ENCODE peak calls at places on chromosome X, in five cellular contexts. One of them, this sample, is unnamed.

GRCh38 chrX:34918091-34918736 is 24.4 kb upstream of the FAM47B start:
- DNase-seq in HCT116: no peak
- DNase-seq in GM23338: no peak
- DNase-seq in HepG2: no peak
- DNase-seq in H1: no peak
- DNase-seq in this sample: no peak

GRCh38 chrX:136065044-136065671 is 79.9 kb downstream of the SLC9A6 start:
- DNase-seq in HepG2: peak; percentile 42
- DNase-seq in HCT116: no peak
- DNase-seq in GM23338: no peak
- DNase-seq in H1: no peak
- DNase-seq in this sample: peak; percentile 84

GRCh38 chrX:112368371-112368770 is 285.8 kb upstream of the TRPC5 start:
- DNase-seq in H1: no peak
- DNase-seq in HCT116: no peak
- DNase-seq in GM23338: peak; percentile 33
- DNase-seq in HepG2: no peak
- DNase-seq in this sample: no peak

GRCh38 chrX:12013220-12013619 is 125.1 kb upstream of the FRMPD4 start:
- DNase-seq in HCT116: no peak
- DNase-seq in H1: no peak
- DNase-seq in GM23338: no peak
- DNase-seq in HepG2: no peak
- DNase-seq in this sample: peak; percentile 27

GRCh38 chrX:133171962-133172708 is 46.0 kb downstream of the TFDP3 start:
- DNase-seq in GM23338: peak; percentile 33
- DNase-seq in HCT116: peak; percentile 22
- DNase-seq in H1: no peak
- DNase-seq in HepG2: no peak
- DNase-seq in this sample: peak; percentile 1

GRCh38 chrX:17355976-17356375 is 19.0 kb upstream of the NHS start:
- DNase-seq in HCT116: no peak
- DNase-seq in HepG2: no peak
- DNase-seq in H1: no peak
- DNase-seq in GM23338: peak; percentile 24
- DNase-seq in this sample: no peak

GRCh38 chrX:102934624-102935023 is 2.4 kb upstream of the RAB40AL start:
- DNase-seq in GM23338: peak; percentile 41
- DNase-seq in H1: no peak
- DNase-seq in HepG2: peak; percentile 3
- DNase-seq in HCT116: no peak
- DNase-seq in this sample: peak; percentile 18

GRCh38 chrX:37776283-37776986 is 3.4 kb upstream of the CYBB start:
- DNase-seq in GM23338: no peak
- DNase-seq in HCT116: no peak
- DNase-seq in H1: no peak
- DNase-seq in HepG2: no peak
- DNase-seq in this sample: no peak

GRCh38 chrX:16239211-16239610 is 71.9 kb downstream of the MAGEB17 start:
- DNase-seq in H1: no peak
- DNase-seq in HepG2: no peak
- DNase-seq in HCT116: peak; percentile 35
- DNase-seq in GM23338: no peak
- DNase-seq in this sample: no peak

GRCh38 chrX:19350831-19351447 is 7.2 kb downstream of the PDHA1 start:
- DNase-seq in HCT116: no peak
- DNase-seq in H1: no peak
- DNase-seq in HepG2: no peak
- DNase-seq in GM23338: no peak
- DNase-seq in this sample: no peak

GRCh38 chrX:72142931-72143709 is 11.4 kb upstream of the RTL5 start:
- DNase-seq in H1: no peak
- DNase-seq in HCT116: no peak
- DNase-seq in HepG2: no peak
- DNase-seq in GM23338: no peak
- DNase-seq in this sample: no peak

GRCh38 chrX:78104447-78105176 is 564 bp downstream of the PGK1 start:
- DNase-seq in H1: no peak
- DNase-seq in HepG2: peak; percentile 75
- DNase-seq in HCT116: no peak
- DNase-seq in GM23338: peak; percentile 25
- DNase-seq in this sample: peak; percentile 34

GRCh38 chrX:118726887-118727685 is at the start of gene IL13RA1:
- DNase-seq in HCT116: peak; percentile 60
- DNase-seq in HepG2: peak; percentile 93
- DNase-seq in H1: peak; percentile 29
- DNase-seq in GM23338: peak; percentile 89
- DNase-seq in this sample: peak; percentile 86

GRCh38 chrX:115400960-115401359 is 111.4 kb downstream of the LUZP4 start:
- DNase-seq in GM23338: peak; percentile 4
- DNase-seq in H1: no peak
- DNase-seq in HCT116: no peak
- DNase-seq in HepG2: no peak
- DNase-seq in this sample: no peak

GRCh38 chrX:70262952-70263567 is 3.1 kb upstream of the P2RY4 start:
- DNase-seq in H1: peak; percentile 25
- DNase-seq in HepG2: peak; percentile 23
- DNase-seq in GM23338: peak; percentile 75
- DNase-seq in HCT116: no peak
- DNase-seq in this sample: peak; percentile 9

GRCh38 chrX:81195712-81196111 is 6.0 kb downstream of the HMGN5 start:
- DNase-seq in H1: no peak
- DNase-seq in HCT116: peak; percentile 33
- DNase-seq in GM23338: peak; percentile 75
- DNase-seq in HepG2: peak; percentile 27
- DNase-seq in this sample: peak; percentile 58

GRCh38 chrX:22004866-22005265 is 27.3 kb upstream of the PHEX start:
- DNase-seq in HCT116: no peak
- DNase-seq in HepG2: no peak
- DNase-seq in H1: no peak
- DNase-seq in GM23338: no peak
- DNase-seq in this sample: no peak

GRCh38 chrX:52422884-52423283 is 54.1 kb downstream of the XAGE2 start:
- DNase-seq in GM23338: no peak
- DNase-seq in HCT116: no peak
- DNase-seq in HepG2: no peak
- DNase-seq in H1: no peak
- DNase-seq in this sample: no peak

GRCh38 chrX:30302957-30303356 is 6.2 kb downstream of the NR0B1 start:
- DNase-seq in GM23338: no peak
- DNase-seq in HCT116: no peak
- DNase-seq in HepG2: no peak
- DNase-seq in H1: no peak
- DNase-seq in this sample: no peak

GRCh38 chrX:9252182-9252581 is 212.7 kb upstream of the TBL1X start:
- DNase-seq in H1: peak; percentile 3
- DNase-seq in GM23338: peak; percentile 34
- DNase-seq in HCT116: no peak
- DNase-seq in HepG2: no peak
- DNase-seq in this sample: no peak

GRCh38 chrX:46341767-46342322 is 203.4 kb downstream of the ZNF674 start:
- DNase-seq in HepG2: no peak
- DNase-seq in HCT116: no peak
- DNase-seq in H1: no peak
- DNase-seq in GM23338: no peak
- DNase-seq in this sample: peak; percentile 72

GRCh38 chrX:119605739-119606507 is at the start of gene NKRF:
- DNase-seq in HepG2: peak; percentile 82
- DNase-seq in H1: peak; percentile 56
- DNase-seq in GM23338: peak; percentile 90
- DNase-seq in HCT116: no peak
- DNase-seq in this sample: peak; percentile 92

GRCh38 chrX:36957425-36958328 is 50.5 kb upstream of the FAM47C start:
- DNase-seq in HepG2: no peak
- DNase-seq in GM23338: peak; percentile 60
- DNase-seq in HCT116: no peak
- DNase-seq in H1: no peak
- DNase-seq in this sample: peak; percentile 1

GRCh38 chrX:8663325-8663724 is 68.6 kb downstream of the ANOS1 start:
- DNase-seq in HepG2: no peak
- DNase-seq in HCT116: no peak
- DNase-seq in GM23338: no peak
- DNase-seq in H1: no peak
- DNase-seq in this sample: peak; percentile 16

GRCh38 chrX:100649550-100650356 is 5.8 kb downstream of the SRPX2 start:
- DNase-seq in GM23338: no peak
- DNase-seq in HepG2: peak; percentile 90
- DNase-seq in HCT116: no peak
- DNase-seq in H1: no peak
- DNase-seq in this sample: peak; percentile 93

GRCh38 chrX:96387801-96388200 is 296.8 kb upstream of the DIAPH2 start:
- DNase-seq in H1: no peak
- DNase-seq in HepG2: no peak
- DNase-seq in GM23338: no peak
- DNase-seq in HCT116: no peak
- DNase-seq in this sample: no peak

GRCh38 chrX:9628779-9629493 is 136.7 kb downstream of the GPR143 start:
- DNase-seq in HepG2: no peak
- DNase-seq in H1: no peak
- DNase-seq in GM23338: no peak
- DNase-seq in HCT116: no peak
- DNase-seq in this sample: no peak

GRCh38 chrX:46642145-46642544 is 68.6 kb downstream of the CHST7 start:
- DNase-seq in GM23338: peak; percentile 36
- DNase-seq in HepG2: peak; percentile 11
- DNase-seq in HCT116: no peak
- DNase-seq in H1: no peak
- DNase-seq in this sample: peak; percentile 42

GRCh38 chrX:53321216-53321942 is 40.0 kb upstream of the IQSEC2 start:
- DNase-seq in GM23338: peak; percentile 22
- DNase-seq in HepG2: no peak
- DNase-seq in HCT116: no peak
- DNase-seq in H1: no peak
- DNase-seq in this sample: no peak

GRCh38 chrX:68758671-68759070 is 70.2 kb upstream of the EFNB1 start:
- DNase-seq in HCT116: no peak
- DNase-seq in H1: no peak
- DNase-seq in GM23338: no peak
- DNase-seq in HepG2: no peak
- DNase-seq in this sample: no peak
- H3K4me2 ChIP-seq in HCT116: no peak overlapping the region
- H3K4me2 ChIP-seq in H1: no peak overlapping the region
- H3K4me2 ChIP-seq in GM23338: no peak overlapping the region
- H3K4me2 ChIP-seq in HepG2: no peak overlapping the region
- H3K4me2 ChIP-seq in this sample: no peak overlapping the region

GRCh38 chrX:2500091-2500680 is 590 bp downstream of the DHRSX start:
- DNase-seq in H1: no peak
- DNase-seq in HepG2: peak; percentile 18
- DNase-seq in GM23338: peak; percentile 64
- DNase-seq in HCT116: no peak
- DNase-seq in this sample: peak; percentile 50

GRCh38 chrX:2498781-2499302 is 1.9 kb downstream of the DHRSX start:
- DNase-seq in H1: no peak
- DNase-seq in GM23338: peak; percentile 49
- DNase-seq in HCT116: no peak
- DNase-seq in HepG2: peak; percentile 65
- DNase-seq in this sample: peak; percentile 20

GRCh38 chrX:2499507-2499906 is 1.3 kb downstream of the DHRSX start:
- DNase-seq in HepG2: no peak
- DNase-seq in GM23338: no peak
- DNase-seq in HCT116: no peak
- DNase-seq in H1: no peak
- DNase-seq in this sample: no peak

GRCh38 chrX:2500681-2501151 is at the start of the genes DHRSX and ZBED1:
- DNase-seq in GM23338: no peak
- DNase-seq in H1: no peak
- DNase-seq in HCT116: no peak
- DNase-seq in HepG2: no peak
- DNase-seq in this sample: no peak

DNA sequence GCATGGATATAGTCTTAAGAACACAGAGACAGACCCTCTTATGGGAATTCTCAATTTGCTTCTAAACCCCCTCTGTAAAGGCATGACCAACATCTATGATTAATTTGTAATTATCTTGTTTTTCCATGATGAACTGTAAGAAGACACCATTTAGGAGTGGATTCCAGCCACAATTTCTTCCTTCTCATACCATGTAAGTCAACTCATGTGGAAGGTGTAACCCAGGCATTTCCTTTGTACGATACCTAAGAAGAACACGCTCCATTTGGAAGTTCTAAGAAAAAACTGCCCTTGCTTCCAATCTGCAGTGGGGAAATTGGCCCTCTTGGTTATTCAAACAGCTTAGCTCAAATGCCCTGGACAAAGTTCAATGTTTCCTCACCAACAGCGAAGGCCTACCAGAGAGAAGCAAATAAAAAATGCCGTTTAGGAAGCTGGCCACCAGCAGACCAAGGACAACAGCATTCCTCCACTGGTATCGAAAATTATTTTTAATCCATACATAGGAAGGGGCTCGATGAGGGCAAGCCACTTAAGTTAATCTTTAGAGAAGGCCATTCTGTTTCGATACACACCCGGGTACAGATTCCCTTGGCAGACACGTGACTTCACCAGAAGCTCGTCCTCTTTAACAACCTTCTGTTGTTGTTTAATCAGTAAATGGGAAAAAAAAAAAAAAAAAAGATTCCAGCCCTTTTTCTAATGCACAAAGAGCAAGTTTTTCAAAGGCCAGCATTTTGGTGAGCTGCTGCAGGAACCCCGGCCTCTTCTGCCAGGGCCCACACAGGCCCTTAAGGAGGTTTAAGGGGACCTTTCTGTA is 2.6 kb downstream of the DHRSX start:
- DNase-seq in GM23338: no peak
- DNase-seq in HCT116: no peak
- DNase-seq in H1: no peak
- DNase-seq in HepG2: peak; percentile 97
- DNase-seq in this sample: peak; percentile 31
- TF ChIP-seq POLR2AphosphoS5 in GM23338: no peak
- TF ChIP-seq POLR2AphosphoS5 in HCT116: no peak
- TF ChIP-seq POLR2AphosphoS5 in H1: no peak
- TF ChIP-seq POLR2AphosphoS5 in HepG2: peak; percentile 38
- TF ChIP-seq POLR2AphosphoS5 in this sample: no peak

GRCh38 chrX:107687445-107687844 is 59.1 kb downstream of the PRPS1 start:
- DNase-seq in H1: no peak
- DNase-seq in HepG2: no peak
- DNase-seq in HCT116: no peak
- DNase-seq in GM23338: no peak
- DNase-seq in this sample: no peak
- H3K4me2 ChIP-seq in H1: no peak overlapping the region
- H3K4me2 ChIP-seq in HepG2: no peak overlapping the region
- H3K4me2 ChIP-seq in HCT116: no peak overlapping the region
- H3K4me2 ChIP-seq in GM23338: no peak overlapping the region
- H3K4me2 ChIP-seq in this sample: peak overlapping the region; percentile 57

GRCh38 chrX:74419861-74420193 is 1.5 kb upstream of the SLC16A2 start:
- DNase-seq in HepG2: no peak
- DNase-seq in H1: no peak
- DNase-seq in GM23338: peak; percentile 17
- DNase-seq in HCT116: no peak
- DNase-seq in this sample: no peak
- TF ChIP-seq POLR2AphosphoS5 in HepG2: no peak
- TF ChIP-seq POLR2AphosphoS5 in H1: no peak
- TF ChIP-seq POLR2AphosphoS5 in GM23338: no peak
- TF ChIP-seq POLR2AphosphoS5 in HCT116: no peak
- TF ChIP-seq POLR2AphosphoS5 in this sample: no peak

This sample was measured in endothelial cell of umbilical vein.